ENCODE peak calls at places on chromosome 11, in four cellular contexts. B, I, U and W are unnamed samples.

GRCh38 chr11:78715639-78716311 is 141.1 kb upstream of the NARS2 start:
- DNase-seq in B (peak), I (peak), U (peak), W (peak)

GRCh38 chr11:76808158-76808557 is 25.0 kb downstream of the TSKU start:
- DNase-seq in B (no peak), I (no peak), U (no peak), W (no peak)

GRCh38 chr11:65863889-65864757 is 3.9 kb downstream of the MUS81 start:
- DNase-seq in B (no peak), I (no peak), U (no peak), W (peak)

GRCh38 chr11:23924226-23924625 is 572.6 kb upstream of the LUZP2 start:
- DNase-seq in B (no peak), I (no peak), U (no peak), W (no peak)

GRCh38 chr11:69965821-69966582 is 112.1 kb upstream of the ANO1 start:
- DNase-seq in B (no peak), I (no peak), U (no peak), W (peak)

GRCh38 chr11:75582935-75583709 is 21.1 kb downstream of the SERPINH1 start:
- DNase-seq in B (peak), I (peak), U (peak), W (peak)

GRCh38 chr11:27385245-27385644 is 22.2 kb upstream of the CCDC34 start:
- DNase-seq in B (peak), I (no peak), U (no peak), W (no peak)

GRCh38 chr11:109026891-109027489 is 362.1 kb downstream of the DDX10 start:
- DNase-seq in B (no peak), I (no peak), U (no peak), W (no peak)

GRCh38 chr11:16779436-16779835 is 41.0 kb downstream of the C11orf58 start:
- DNase-seq in B (no peak), I (peak), U (no peak), W (no peak)

GRCh38 chr11:3199537-3200295 is 18.9 kb downstream of the MRGPRG start:
- DNase-seq in B (no peak), I (no peak), U (no peak), W (no peak)

GRCh38 chr11:130145975-130146776 is 13.4 kb upstream of the ST14 start:
- DNase-seq in B (peak), I (no peak), U (no peak), W (no peak)

GRCh38 chr11:126006068-126006467 is 56.6 kb downstream of the CDON start:
- DNase-seq in B (no peak), I (no peak), U (no peak), W (no peak)

GRCh38 chr11:2262301-2263011 is 7.9 kb downstream of the ASCL2 start:
- DNase-seq in B (no peak), I (no peak), U (no peak), W (no peak)

GRCh38 chr11:12810497-12810896 is 136.3 kb downstream of the TEAD1 start:
- DNase-seq in B (no peak), I (peak), U (no peak), W (peak)

GRCh38 chr11:3126901-3127691 is 38.0 kb downstream of the OSBPL5 start:
- DNase-seq in B (no peak), I (no peak), U (no peak), W (peak)

GRCh38 chr11:624705-625635 is at the start of gene CDHR5:
- DNase-seq in B (no peak), I (no peak), U (no peak), W (peak)

GRCh38 chr11:18088974-18089373 is 16.9 kb downstream of the SAAL1 start:
- DNase-seq in B (no peak), I (no peak), U (no peak), W (no peak)

GRCh38 chr11:26112190-26112715 is 219.7 kb upstream of the ANO3 start:
- DNase-seq in B (no peak), I (no peak), U (no peak), W (no peak)
- H3K27ac ChIP-seq in B (no peak), I (no peak), U (no peak), W (no peak)

GRCh38 chr11:110428956-110429613 is 663 bp upstream of the FDX1 start:
- DNase-seq in B (peak), I (peak), U (no peak), W (no peak)
- H3K27ac ChIP-seq in B (peak), I (peak), U (no peak), W (no peak)

GRCh38 chr11:9222654-9223053 is 42.5 kb downstream of the DENND5A start:
- DNase-seq in B (no peak), I (no peak), U (no peak), W (no peak)
- H3K27ac ChIP-seq in B (no peak), I (no peak), U (no peak), W (no peak)

DNA sequence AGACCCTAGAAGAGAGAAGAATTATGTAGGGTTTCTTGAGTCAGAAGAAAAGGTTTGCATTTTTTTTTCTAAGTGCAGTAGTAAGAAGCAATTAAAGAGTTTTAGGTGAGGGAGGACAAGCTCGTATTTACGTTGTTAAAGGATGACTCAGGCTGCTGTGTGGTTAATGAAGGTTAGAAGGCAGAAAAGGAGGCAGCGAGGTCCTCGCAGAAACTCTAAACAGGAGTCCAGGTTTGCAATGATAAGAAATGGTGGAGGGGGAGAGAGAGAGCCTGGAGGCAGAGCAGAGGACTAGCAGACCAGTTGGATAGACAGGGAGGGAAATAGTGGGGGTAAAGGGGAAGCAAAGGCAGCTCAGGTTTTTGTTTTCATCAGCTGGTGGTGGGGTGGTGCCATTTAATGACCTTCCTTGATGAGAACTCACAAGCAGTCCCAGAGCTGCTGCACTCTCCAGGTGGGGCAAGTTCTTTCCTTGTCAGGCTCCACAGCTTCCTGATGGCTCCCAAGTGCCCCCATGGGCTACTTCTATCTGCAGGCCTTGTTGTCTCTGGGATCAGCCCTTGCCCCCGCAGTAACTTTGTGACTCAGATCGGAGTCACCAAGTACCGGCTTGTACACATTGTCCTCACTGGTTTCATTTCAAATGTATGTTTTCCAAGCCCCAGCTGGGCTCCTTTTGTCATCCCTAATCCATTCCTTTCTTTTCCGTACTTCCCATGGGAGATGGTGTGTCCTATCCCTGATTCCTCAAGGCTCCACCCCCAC is 8.3 kb upstream of the INSC start:
- DNase-seq in B (no peak), I (no peak), U (no peak), W (no peak)
- H3K27ac ChIP-seq in B (no peak), I (no peak), U (no peak), W (no peak)

DNA sequence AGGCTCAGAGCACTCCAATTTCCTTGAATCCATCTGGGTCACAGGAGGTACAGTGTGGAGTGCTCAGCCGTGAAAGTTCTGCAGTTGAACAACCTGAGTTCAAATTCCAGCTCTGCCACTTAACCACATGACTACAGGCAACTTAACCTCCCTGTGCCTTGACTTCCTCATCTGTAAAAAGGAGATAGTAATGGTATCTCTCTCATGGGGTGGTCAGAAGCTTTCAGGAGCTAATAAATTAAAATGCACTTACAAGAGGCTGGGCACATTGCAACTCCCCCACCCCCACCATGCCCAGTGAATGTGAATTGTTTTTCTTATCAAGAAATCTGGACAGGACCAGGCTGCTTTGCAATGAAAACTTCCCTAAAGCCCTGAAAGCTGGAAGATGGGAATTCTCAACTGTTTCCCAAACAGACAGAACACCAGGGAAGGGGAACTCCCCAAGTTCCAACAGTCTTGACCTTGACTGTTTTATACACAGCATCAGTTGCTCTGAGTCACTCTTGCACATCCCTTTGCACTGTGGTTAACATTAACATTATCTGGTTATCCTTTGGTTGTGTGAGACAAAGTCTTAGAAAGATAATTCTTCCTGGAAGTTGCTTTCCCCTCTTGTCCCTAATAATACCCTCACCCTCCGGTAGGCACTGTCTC is 137.0 kb downstream of the SLC1A2 start:
- DNase-seq in B (peak), I (no peak), U (no peak), W (no peak)
- H3K27ac ChIP-seq in B (no peak), I (no peak), U (no peak), W (no peak)

GRCh38 chr11:111922803-111923202 is 4.1 kb downstream of the C11orf52 start:
- DNase-seq in B (peak), I (peak), U (no peak), W (no peak)
- H3K27ac ChIP-seq in B (peak), I (peak), U (no peak), W (peak)

GRCh38 chr11:101441747-101442146 is 142.1 kb downstream of the TRPC6 start:
- DNase-seq in B (peak), I (no peak), U (no peak), W (peak)
- H3K27ac ChIP-seq in B (peak), I (no peak), U (no peak), W (peak)

DNA sequence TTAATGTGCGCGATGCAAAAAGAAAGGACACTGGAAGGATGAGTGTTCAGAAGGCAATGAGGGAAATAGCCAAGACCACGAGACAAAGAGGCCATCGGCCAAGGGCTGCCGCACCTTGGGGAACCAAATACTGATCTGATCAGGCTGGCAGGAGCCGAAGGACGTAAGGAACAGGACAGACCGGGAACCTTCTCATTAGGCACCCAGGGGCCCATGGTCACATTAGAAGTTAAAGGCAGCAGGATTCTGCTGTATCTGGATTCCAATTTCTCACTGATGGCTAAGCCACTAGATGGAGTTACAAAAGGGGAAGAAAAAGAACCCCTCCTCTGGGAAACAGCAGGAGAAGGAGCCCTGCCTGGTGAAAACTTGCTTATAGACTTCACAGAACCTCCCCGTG is 28.8 kb upstream of the CPT1A start:
- DNase-seq in B (no peak), I (no peak), U (no peak), W (no peak)
- H3K27ac ChIP-seq in B (peak), I (no peak), U (no peak), W (no peak)

GRCh38 chr11:44760477-44760872 is 33.7 kb downstream of the TSPAN18 start:
- DNase-seq in B (no peak), I (no peak), U (no peak), W (no peak)
- H3K27ac ChIP-seq in B (peak), I (no peak), U (no peak), W (peak)